ENCODE peak calls at places on chromosomes 6 and 20, in six cellular contexts. F is stimulated activated CD4-positive, alpha-beta T cell treated with anti-CD3 and anti-CD28 coated beads, TNF-alpha, amount 100 ng/mL, for 4 hours; E is endothelial cell; M is LHCN-M2; V is CD8-positive, alpha-beta T cell; K is activated naive CD4-positive, alpha-beta T cell. H is an unnamed sample.

GRCh38 chr6:33839399-33840063 is 35.7 kb upstream of the MLN start:
- DNase-seq in F (no peak), E (no peak), M (no peak), V (no peak), K (no peak), H (no peak)

GRCh38 chr20:57960803-57961575 is 251.2 kb upstream of the PMEPA1 start:
- DNase-seq in F (no peak), E (no peak), M (no peak), V (no peak), K (no peak), H (no peak)

GRCh38 chr6:126377594-126378153 is 37.8 kb downstream of the CENPW start:
- DNase-seq in F (no peak), E (no peak), M (no peak), V (no peak), K (no peak), H (no peak)

GRCh38 chr6:125524356-125524755 is 222.6 kb upstream of the HDDC2 start:
- DNase-seq in F (no peak), E (no peak), M (no peak), V (no peak), K (no peak), H (no peak)

GRCh38 chr6:1625926-1626413 is 16.3 kb downstream of the FOXC1 start:
- DNase-seq in F (no peak), E (no peak), M (no peak), V (no peak), K (no peak), H (no peak)

GRCh38 chr6:123742626-123743025 is 61.0 kb upstream of the NKAIN2 start:
- DNase-seq in F (no peak), E (no peak), M (no peak), V (no peak), K (no peak), H (no peak)

GRCh38 chr20:49892260-49893216 is 22.8 kb downstream of the SPATA2 start:
- DNase-seq in F (no peak), E (no peak), M (no peak), V (no peak), K (no peak), H (no peak)

GRCh38 chr20:20237093-20237959 is 130.6 kb upstream of the INSM1 start:
- DNase-seq in F (no peak), E (peak; percentile 53), M (peak; percentile 36), V (no peak), K (no peak), H (no peak)

GRCh38 chr20:54179946-54180345 is 6.2 kb upstream of the CYP24A1 start:
- DNase-seq in F (no peak), E (no peak), M (no peak), V (no peak), K (no peak), H (no peak)

GRCh38 chr6:149484733-149485700 is at the start of gene ZC3H12D:
- DNase-seq in F (no peak), E (no peak), M (peak; percentile 28), V (peak; percentile 68), K (peak; percentile 71), H (peak; percentile 75)

GRCh38 chr20:33280775-33281174 is 2.2 kb upstream of the BPIFB1 start:
- DNase-seq in F (no peak), E (no peak), M (no peak), V (no peak), K (no peak), H (no peak)

GRCh38 chr6:18308070-18308735 is 43.9 kb upstream of the DEK start:
- DNase-seq in F (no peak), E (no peak), M (peak; percentile 36), V (no peak), K (no peak), H (no peak)

GRCh38 chr6:5553767-5554166 is 292.5 kb downstream of the FARS2 start:
- DNase-seq in F (no peak), E (no peak), M (no peak), V (no peak), K (no peak), H (no peak)

GRCh38 chr20:49699200-49699992 is 14.3 kb downstream of the B4GALT5 start:
- DNase-seq in F (no peak), E (no peak), M (peak; percentile 77), V (no peak), K (no peak), H (no peak)

GRCh38 chr6:70413829-70414494 is 654 bp downstream of the FAM135A start:
- DNase-seq in F (no peak), E (no peak), M (peak; percentile 6), V (no peak), K (no peak), H (no peak)

GRCh38 chr6:139588734-139589418 is 214.4 kb upstream of the CITED2 start:
- DNase-seq in F (no peak), E (no peak), M (peak; percentile 40), V (no peak), K (no peak), H (no peak)

GRCh38 chr6:140572129-140572528 is 1197.7 kb upstream of the CITED2 start:
- DNase-seq in F (no peak), E (no peak), M (peak; percentile 94), V (no peak), K (no peak), H (no peak)

GRCh38 chr6:89951574-89952360 is 57.5 kb downstream of the GJA10 start:
- DNase-seq in F (no peak), E (no peak), M (no peak), V (no peak), K (no peak), H (no peak)

GRCh38 chr20:58179432-58180099 is 48.9 kb downstream of the ANKRD60 start:
- DNase-seq in F (peak; percentile 53), E (peak; percentile 89), M (peak; percentile 50), V (peak; percentile 66), K (peak; percentile 69), H (peak; percentile 75)

GRCh38 chr6:33329058-33329457 is 11.5 kb upstream of the ZBTB22 start:
- DNase-seq in F (no peak), E (no peak), M (no peak), V (no peak), K (no peak), H (no peak)

GRCh38 chr6:116398366-116399005 is 27.7 kb downstream of the DSE start:
- DNase-seq in F (no peak), E (no peak), M (peak; percentile 41), V (no peak), K (no peak), H (no peak)

H was measured in activated B cell treated with CpG ODN at 0.5 μM for 24 hours.